ENCODE peak calls at places on chromosomes 2 and 18, in eight cellular contexts. S is tibial nerve, F is NB4, P is bronchial epithelial cell, Y is lower lobe of right lung, G is Caco-2, B is GM06990, C is Peyer's patch. X is an unnamed sample.

GRCh38 chr2:172919732-172920131 is 155.9 kb upstream of the MAP3K20 start:
- DNase-seq in S (no peak), F (no peak), P (no peak), Y (no peak), G (no peak), B (no peak), C (no peak), X (peak; percentile 71)

GRCh38 chr2:28063492-28063962 is 173.0 kb downstream of the BABAM2 start:
- DNase-seq in S (no peak), F (no peak), P (no peak), Y (no peak), G (no peak), B (no peak), C (no peak), X (no peak)

GRCh38 chr18:54254265-54254758 is 15.0 kb upstream of the POLI start:
- DNase-seq in S (no peak), F (no peak), P (peak; percentile 87), Y (no peak), G (peak; percentile 66), B (no peak), C (no peak), X (no peak)

GRCh38 chr2:216161967-216162366 is 52.8 kb downstream of the XRCC5 start:
- DNase-seq in S (no peak), F (no peak), P (no peak), Y (no peak), G (no peak), B (no peak), C (no peak), X (no peak)

GRCh38 chr2:235544687-235544965 is 50.8 kb downstream of the AGAP1 start:
- DNase-seq in S (no peak), F (no peak), P (peak; percentile 24), Y (no peak), G (peak; percentile 32), B (no peak), C (no peak), X (no peak)

GRCh38 chr18:26894006-26894405 is 28.5 kb upstream of the AQP4 start:
- DNase-seq in S (no peak), F (no peak), P (no peak), Y (no peak), G (no peak), B (no peak), C (no peak), X (no peak)

GRCh38 chr2:217742837-217743236 is 260.0 kb downstream of the TNS1 start:
- DNase-seq in S (no peak), F (peak; percentile 36), P (no peak), Y (no peak), G (no peak), B (no peak), C (no peak), X (no peak)

GRCh38 chr2:11757101-11757500 is 10.7 kb downstream of the LPIN1 start:
- DNase-seq in S (no peak), F (no peak), P (no peak), Y (no peak), G (no peak), B (no peak), C (no peak), X (no peak)

GRCh38 chr2:194559964-194560363 is 1097.1 kb upstream of the SLC39A10 start:
- DNase-seq in S (no peak), F (no peak), P (no peak), Y (no peak), G (no peak), B (no peak), C (no peak), X (no peak)

GRCh38 chr2:120549841-120550240 is 185.8 kb upstream of the GLI2 start:
- DNase-seq in S (no peak), F (no peak), P (no peak), Y (no peak), G (no peak), B (no peak), C (no peak), X (no peak)

GRCh38 chr2:82491591-82491990 is 1967.5 kb downstream of the SUCLG1 start:
- DNase-seq in S (no peak), F (no peak), P (no peak), Y (no peak), G (no peak), B (no peak), C (no peak), X (no peak)

GRCh38 chr18:58087928-58088722 is 44.1 kb downstream of the NEDD4L start:
- DNase-seq in S (no peak), F (peak; percentile 39), P (peak; percentile 99), Y (peak; percentile 82), G (no peak), B (no peak), C (no peak), X (no peak)

GRCh38 chr2:30422437-30422805 is 24.6 kb upstream of the LCLAT1 start:
- DNase-seq in S (no peak), F (peak; percentile 24), P (peak; percentile 65), Y (peak; percentile 53), G (no peak), B (no peak), C (peak; percentile 72), X (peak; percentile 51)

GRCh38 chr2:101116841-101117552 is 34.2 kb downstream of the TBC1D8 start:
- DNase-seq in S (no peak), F (no peak), P (no peak), Y (no peak), G (peak; percentile 43), B (no peak), C (no peak), X (no peak)

GRCh38 chr2:191488135-191488534 is 189.8 kb upstream of the NABP1 start:
- DNase-seq in S (no peak), F (no peak), P (peak; percentile 64), Y (no peak), G (peak; percentile 23), B (no peak), C (no peak), X (no peak)

GRCh38 chr18:74256190-74256589 is 35.6 kb downstream of the CYB5A start:
- DNase-seq in S (no peak), F (no peak), P (no peak), Y (no peak), G (no peak), B (no peak), C (no peak), X (no peak)

GRCh38 chr2:169139145-169139544 is 69.8 kb downstream of the DHRS9 start:
- DNase-seq in S (no peak), F (no peak), P (no peak), Y (no peak), G (no peak), B (no peak), C (no peak), X (no peak)

GRCh38 chr2:30150786-30151185 is 4.0 kb downstream of the YPEL5 start:
- DNase-seq in S (no peak), F (no peak), P (no peak), Y (no peak), G (no peak), B (no peak), C (no peak), X (no peak)

GRCh38 chr2:62424899-62425298 is 81.1 kb downstream of the TMEM17 start:
- DNase-seq in S (no peak), F (no peak), P (peak; percentile 71), Y (no peak), G (no peak), B (no peak), C (no peak), X (no peak)

GRCh38 chr2:105861198-105861597 is 116.5 kb downstream of the NCK2 start:
- DNase-seq in S (no peak), F (no peak), P (no peak), Y (no peak), G (no peak), B (no peak), C (no peak), X (no peak)

GRCh38 chr2:226211439-226211838 is 588.2 kb downstream of the IRS1 start:
- DNase-seq in S (no peak), F (no peak), P (peak; percentile 58), Y (no peak), G (no peak), B (no peak), C (no peak), X (no peak)

GRCh38 chr2:134142903-134143302 is 111.0 kb upstream of the MGAT5 start:
- DNase-seq in S (no peak), F (no peak), P (peak; percentile 76), Y (no peak), G (no peak), B (no peak), C (no peak), X (no peak)

GRCh38 chr18:864872-865273 is 39.8 kb upstream of the ADCYAP1 start:
- DNase-seq in S (peak; percentile 26), F (peak; percentile 78), P (peak; percentile 48), Y (peak; percentile 64), G (peak; percentile 74), B (peak; percentile 24), C (peak; percentile 19), X (peak; percentile 71)
- TF ChIP-seq CTCF in S (peak; percentile 87), F (peak; percentile 97), P (peak; percentile 99), Y (peak; percentile 95), G (peak; percentile 99), B (peak; percentile 96), C (peak; percentile 92), X (peak; percentile 97)

GRCh38 chr18:73087291-73087977 is 219.6 kb upstream of the NETO1 start:
- DNase-seq in S (no peak), F (no peak), P (no peak), Y (no peak), G (no peak), B (no peak), C (no peak), X (no peak)
- H3K4me3 ChIP-seq in S (no peak overlapping the region), F (no peak overlapping the region), P (no peak overlapping the region), Y (no peak overlapping the region), G (no peak overlapping the region), B (no peak overlapping the region), C (no peak overlapping the region), X (no peak overlapping the region)

DNA sequence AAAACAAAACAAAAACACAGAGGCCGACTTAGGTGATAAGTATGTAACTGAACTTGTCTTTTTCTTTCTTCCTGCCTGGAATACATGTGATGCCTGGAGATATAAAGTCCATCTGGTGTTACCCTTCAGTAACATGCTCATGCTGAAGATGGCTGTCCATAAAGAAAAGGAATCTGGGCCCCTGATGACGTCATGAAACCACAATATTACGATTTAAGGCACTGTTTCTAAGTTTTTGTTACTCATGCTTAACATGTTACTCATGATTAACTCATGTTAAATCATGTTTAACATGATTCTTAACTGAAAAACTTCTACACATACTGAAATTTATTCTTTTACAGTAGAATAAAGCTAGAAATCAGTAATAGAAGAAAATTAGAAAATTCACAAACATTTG is 49.0 kb downstream of the STRADB start:
- DNase-seq in S (no peak), F (peak; percentile 17), P (peak; percentile 57), Y (no peak), G (no peak), B (no peak), C (no peak), X (no peak)
- TF ChIP-seq CTCF in S (no peak), F (no peak), P (no peak), Y (no peak), G (no peak), B (no peak), C (no peak), X (no peak)

GRCh38 chr2:196112408-196113039 is 43.9 kb upstream of the DNAH7 start:
- DNase-seq in S (no peak), F (peak; percentile 34), P (peak; percentile 84), Y (no peak), G (no peak), B (no peak), C (no peak), X (no peak)
- H3K4me3 ChIP-seq in S (no peak overlapping the region), F (no peak overlapping the region), P (no peak overlapping the region), Y (no peak overlapping the region), G (no peak overlapping the region), B (no peak overlapping the region), C (no peak overlapping the region), X (no peak overlapping the region)